ENCODE peak calls at places on chromosomes 16 and 17, in four cellular contexts. One of them, this sample, is unnamed.

GRCh38 chr17:10614536-10615155 is 42.5 kb downstream of the MYH3 start:
- DNase-seq in H1: no peak
- DNase-seq in H9: peak; percentile 86
- DNase-seq in mesenchymal stem cell: peak; percentile 68
- DNase-seq in this sample: peak; percentile 64

GRCh38 chr16:27430923-27431484 is 29.0 kb downstream of the IL21R start:
- DNase-seq in mesenchymal stem cell: peak; percentile 8
- DNase-seq in H1: no peak
- DNase-seq in H9: peak; percentile 21
- DNase-seq in this sample: no peak

GRCh38 chr16:87203060-87203656 is 114.0 kb downstream of the C16orf95 start:
- DNase-seq in mesenchymal stem cell: peak; percentile 88
- DNase-seq in H9: peak; percentile 88
- DNase-seq in H1: peak; percentile 74
- DNase-seq in this sample: peak; percentile 64

GRCh38 chr17:19345486-19346350 is 16.8 kb downstream of the B9D1 start:
- DNase-seq in H9: peak; percentile 27
- DNase-seq in mesenchymal stem cell: no peak
- DNase-seq in H1: no peak
- DNase-seq in this sample: no peak

GRCh38 chr17:21106316-21106715 is 20.4 kb upstream of the DHRS7B start:
- DNase-seq in H9: no peak
- DNase-seq in mesenchymal stem cell: no peak
- DNase-seq in H1: no peak
- DNase-seq in this sample: no peak

GRCh38 chr17:50426814-50427787 is 1.1 kb downstream of the ACSF2 start:
- DNase-seq in mesenchymal stem cell: peak; percentile 76
- DNase-seq in H1: no peak
- DNase-seq in H9: peak; percentile 62
- DNase-seq in this sample: no peak

GRCh38 chr17:59485018-59485417 is 80.4 kb upstream of the DHX40 start:
- DNase-seq in mesenchymal stem cell: no peak
- DNase-seq in H1: no peak
- DNase-seq in H9: no peak
- DNase-seq in this sample: no peak

GRCh38 chr16:50599494-50599893 is 51.3 kb downstream of the NKD1 start:
- DNase-seq in H9: no peak
- DNase-seq in H1: no peak
- DNase-seq in mesenchymal stem cell: no peak
- DNase-seq in this sample: no peak

GRCh38 chr16:363110-364090 is 6.9 kb downstream of the MRPL28 start:
- DNase-seq in mesenchymal stem cell: no peak
- DNase-seq in H1: no peak
- DNase-seq in H9: no peak
- DNase-seq in this sample: no peak

GRCh38 chr17:65560628-65561371 is 648 bp downstream of the AXIN2 start:
- DNase-seq in mesenchymal stem cell: peak; percentile 83
- DNase-seq in H9: peak; percentile 95
- DNase-seq in H1: peak; percentile 78
- DNase-seq in this sample: peak; percentile 90

GRCh38 chr16:50858376-50858775 is 116.5 kb downstream of the CYLD start:
- DNase-seq in H1: no peak
- DNase-seq in H9: no peak
- DNase-seq in mesenchymal stem cell: no peak
- DNase-seq in this sample: no peak

GRCh38 chr17:64147110-64148016 is 17.4 kb upstream of the ERN1 start:
- DNase-seq in H1: no peak
- DNase-seq in mesenchymal stem cell: peak; percentile 27
- DNase-seq in H9: no peak
- DNase-seq in this sample: no peak

GRCh38 chr17:15377200-15377599 is 35.8 kb upstream of the TEKT3 start:
- DNase-seq in H1: no peak
- DNase-seq in H9: no peak
- DNase-seq in mesenchymal stem cell: no peak
- DNase-seq in this sample: no peak

GRCh38 chr16:84086357-84086756 is 30.4 kb downstream of the MBTPS1 start:
- DNase-seq in mesenchymal stem cell: no peak
- DNase-seq in H9: no peak
- DNase-seq in H1: no peak
- DNase-seq in this sample: no peak

GRCh38 chr17:82791532-82791931 is 39.7 kb downstream of the TBCD start:
- DNase-seq in H1: no peak
- DNase-seq in mesenchymal stem cell: peak; percentile 94
- DNase-seq in H9: no peak
- DNase-seq in this sample: no peak

DNA sequence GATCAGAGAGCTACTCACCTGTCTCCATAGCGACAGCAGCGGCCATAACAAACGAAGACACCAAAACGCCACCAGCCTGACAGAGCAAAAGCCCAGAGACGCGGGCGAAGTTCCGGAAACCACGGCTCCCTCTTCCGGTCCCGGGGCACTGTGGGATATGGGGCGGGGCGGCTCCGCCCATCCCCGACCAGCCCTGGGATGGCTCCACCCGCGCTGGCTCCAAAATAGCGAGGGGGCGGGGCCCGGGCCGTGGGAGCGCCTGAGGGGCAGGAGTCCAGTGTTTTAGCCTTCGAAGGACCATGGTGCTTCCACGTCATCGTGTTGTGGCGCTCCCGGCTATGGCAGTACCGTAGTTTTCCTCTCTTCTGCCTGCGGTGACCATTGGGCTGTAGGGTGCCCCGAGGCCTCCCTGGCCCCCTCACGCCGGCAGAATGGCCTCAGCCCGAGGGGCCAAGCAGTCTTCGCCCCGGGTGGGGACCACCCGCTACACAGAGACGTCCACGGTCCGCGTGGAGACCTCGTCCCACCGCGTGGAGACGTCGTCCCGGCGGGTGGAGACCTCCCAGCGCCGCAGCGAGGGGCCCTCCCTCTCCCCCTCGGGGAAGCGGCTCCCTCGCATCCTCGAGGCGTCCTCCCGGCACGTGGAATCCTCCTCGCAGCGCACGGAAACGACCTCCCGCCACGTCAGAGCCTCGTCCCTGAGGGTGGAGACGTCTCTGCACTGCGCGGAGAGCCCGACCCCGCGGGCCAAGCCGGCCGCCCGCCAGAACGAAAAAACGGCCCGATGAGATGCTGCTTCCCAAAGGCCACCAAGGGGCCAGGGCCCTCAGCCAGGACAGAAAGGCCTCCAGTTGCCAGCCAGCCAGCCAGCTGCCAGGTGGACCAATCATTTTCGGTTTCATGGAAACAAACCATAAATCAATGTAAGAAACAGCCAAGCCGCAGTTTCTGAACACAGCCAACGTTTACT is at the start of the genes C17orf100 and MED31:
- DNase-seq in mesenchymal stem cell: peak; percentile 97
- DNase-seq in H9: peak; percentile 98
- DNase-seq in H1: no peak
- DNase-seq in this sample: peak; percentile 83
- H2BK12ac ChIP-seq in mesenchymal stem cell: peak within 1 kb of the TSS; percentile 52
- H2BK12ac ChIP-seq in H9: no peak within 1 kb of the TSS
- H2BK12ac ChIP-seq in H1: peak within 1 kb of the TSS; percentile 81
- H2BK12ac ChIP-seq in this sample: peak within 1 kb of the TSS; percentile 96

GRCh38 chr17:52982331-52982730 is 823.8 kb upstream of the CA10 start:
- DNase-seq in H9: no peak
- DNase-seq in H1: no peak
- DNase-seq in mesenchymal stem cell: no peak
- DNase-seq in this sample: no peak

GRCh38 chr17:52986056-52986662 is 827.6 kb upstream of the CA10 start:
- DNase-seq in H1: no peak
- DNase-seq in mesenchymal stem cell: no peak
- DNase-seq in H9: no peak
- DNase-seq in this sample: no peak
- H3K9me3 ChIP-seq in H1: no peaks in the 10 kb centered on the region
- H3K9me3 ChIP-seq in mesenchymal stem cell: peaks cover 5% of the 10 kb centered on the region
- H3K9me3 ChIP-seq in H9: no peaks in the 10 kb centered on the region
- H3K9me3 ChIP-seq in this sample: peaks cover 2% of the 10 kb centered on the region

GRCh38 chr17:57876866-57877237 is 27.0 kb upstream of the MRPS23 start:
- DNase-seq in H9: no peak
- DNase-seq in H1: no peak
- DNase-seq in mesenchymal stem cell: no peak
- DNase-seq in this sample: no peak

GRCh38 chr17:57879437-57880085 is 29.7 kb upstream of the MRPS23 start:
- DNase-seq in H9: peak; percentile 71
- DNase-seq in mesenchymal stem cell: no peak
- DNase-seq in H1: no peak
- DNase-seq in this sample: no peak

GRCh38 chr17:57876023-57876865 is 26.4 kb upstream of the MRPS23 start:
- DNase-seq in H1: no peak
- DNase-seq in H9: peak; percentile 76
- DNase-seq in mesenchymal stem cell: no peak
- DNase-seq in this sample: no peak

GRCh38 chr17:57880086-57880456 is 30.2 kb upstream of the MRPS23 start:
- DNase-seq in H9: no peak
- DNase-seq in H1: no peak
- DNase-seq in mesenchymal stem cell: no peak
- DNase-seq in this sample: no peak

GRCh38 chr17:57877803-57878202 is 28.0 kb upstream of the MRPS23 start:
- DNase-seq in mesenchymal stem cell: peak; percentile 50
- DNase-seq in H1: no peak
- DNase-seq in H9: no peak
- DNase-seq in this sample: no peak
- H2BK15ac ChIP-seq in mesenchymal stem cell: peak overlapping the region; percentile 19
- H2BK15ac ChIP-seq in H1: no peak overlapping the region
- H2BK15ac ChIP-seq in H9: no peak overlapping the region
- H2BK15ac ChIP-seq in this sample: no peak overlapping the region

GRCh38 chr16:56814537-56815432 is 50.2 kb upstream of the SLC12A3 start:
- DNase-seq in H1: no peak
- DNase-seq in H9: no peak
- DNase-seq in mesenchymal stem cell: peak; percentile 44
- DNase-seq in this sample: no peak
- H2BK12ac ChIP-seq in H1: no peak overlapping the region
- H2BK12ac ChIP-seq in H9: no peak overlapping the region
- H2BK12ac ChIP-seq in mesenchymal stem cell: peak overlapping the region; percentile 51
- H2BK12ac ChIP-seq in this sample: no peak overlapping the region

DNA sequence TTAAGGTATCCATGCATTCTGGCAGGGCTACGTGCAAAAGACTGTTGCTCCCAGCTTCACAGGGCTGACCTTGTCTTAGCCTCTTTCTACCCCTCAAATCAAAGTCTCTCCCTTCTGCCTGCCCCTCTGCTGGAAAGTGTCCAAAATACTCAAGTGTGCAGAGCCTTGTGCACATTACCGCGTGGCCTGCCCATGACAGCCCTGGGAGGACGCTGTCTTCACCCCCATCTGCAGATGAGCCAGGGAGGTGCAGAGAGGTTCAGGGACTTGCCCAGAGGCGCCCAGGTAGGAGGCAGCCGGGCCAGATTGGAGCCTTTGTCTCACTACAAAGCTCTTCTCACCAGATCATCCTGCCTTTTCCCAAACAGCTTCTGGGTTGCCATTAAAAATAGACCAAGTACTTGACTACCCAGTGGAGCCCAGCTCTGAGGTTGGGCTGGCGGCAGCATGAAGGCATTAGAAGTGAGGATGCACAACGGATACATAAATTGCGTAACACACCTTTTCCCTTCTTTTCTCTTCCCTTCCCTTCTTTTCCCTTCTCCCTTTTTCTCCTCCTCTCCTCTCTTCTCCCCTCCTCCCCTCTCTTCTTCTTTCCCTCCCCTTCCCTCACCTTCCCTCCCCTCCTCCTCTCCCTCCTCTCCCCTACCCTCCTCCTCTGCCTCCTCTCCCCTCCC is 3.5 kb downstream of the CACNG4 start:
- DNase-seq in H1: no peak
- DNase-seq in H9: no peak
- DNase-seq in mesenchymal stem cell: no peak
- DNase-seq in this sample: no peak
- H3K9me3 ChIP-seq in H1: no peaks in the 10 kb centered on the region
- H3K9me3 ChIP-seq in H9: no peaks in the 10 kb centered on the region
- H3K9me3 ChIP-seq in mesenchymal stem cell: no peaks in the 10 kb centered on the region
- H3K9me3 ChIP-seq in this sample: no peaks in the 10 kb centered on the region

GRCh38 chr17:9255838-9256237 is 234.5 kb downstream of the NTN1 start:
- DNase-seq in H1: no peak
- DNase-seq in mesenchymal stem cell: no peak
- DNase-seq in H9: no peak
- DNase-seq in this sample: no peak
- H2BK15ac ChIP-seq in H1: no peak overlapping the region
- H2BK15ac ChIP-seq in mesenchymal stem cell: no peak overlapping the region
- H2BK15ac ChIP-seq in H9: no peak overlapping the region
- H2BK15ac ChIP-seq in this sample: no peak overlapping the region

DNA sequence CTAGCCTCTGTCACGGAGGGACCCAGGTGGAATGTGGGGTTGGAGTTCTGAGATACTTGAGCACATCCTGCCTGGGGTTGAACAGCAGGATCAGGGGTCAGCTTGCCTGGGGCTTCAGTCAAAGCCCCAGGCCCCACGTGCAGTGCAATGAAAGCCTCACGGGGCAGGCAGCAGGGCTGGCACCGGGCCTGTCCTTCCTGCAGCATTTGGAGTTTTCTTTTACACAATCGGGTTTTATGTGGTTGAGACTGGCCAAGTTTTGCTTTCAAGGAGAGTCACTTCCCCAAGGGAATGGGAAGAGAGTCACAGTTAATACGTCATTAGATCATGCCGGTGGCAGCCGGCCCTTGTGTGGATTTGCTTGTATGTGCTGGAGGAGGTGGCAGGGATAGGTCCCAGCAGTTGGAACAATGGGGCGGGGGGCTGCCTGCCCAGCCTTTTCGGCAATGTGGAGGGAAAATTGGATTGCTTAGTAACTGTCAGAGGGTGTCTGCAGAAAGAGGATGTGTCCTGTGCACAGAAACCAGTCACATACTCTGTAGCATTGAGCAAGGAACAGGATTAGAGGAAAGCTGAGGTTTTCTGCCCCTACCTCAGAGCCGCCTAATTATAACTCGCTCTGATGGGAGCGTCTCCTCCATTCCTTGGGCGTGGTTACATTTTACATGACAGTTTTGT is 4.5 kb downstream of the RMI2 start:
- DNase-seq in H9: no peak
- DNase-seq in mesenchymal stem cell: peak; percentile 78
- DNase-seq in H1: no peak
- DNase-seq in this sample: no peak
- H2BK12ac ChIP-seq in H9: no peak overlapping the region
- H2BK12ac ChIP-seq in mesenchymal stem cell: peak overlapping the region; percentile 88
- H2BK12ac ChIP-seq in H1: no peak overlapping the region
- H2BK12ac ChIP-seq in this sample: no peak overlapping the region

This sample was measured in neuronal stem cell.